ENCODE peak calls at places on chromosomes 13 and 19, in eight cellular contexts. One of them, this sample, is unnamed.

GRCh38 chr19:51546650-51547396 is 15.4 kb upstream of the SIGLEC6 start:
- DNase-seq in neuronal stem cell: no peak
- DNase-seq in Karpas-422: no peak
- DNase-seq in keratinocyte: no peak
- DNase-seq in H9: no peak
- DNase-seq in IMR-90: peak; percentile 9
- DNase-seq in endothelial cell of umbilical vein: peak; percentile 91
- DNase-seq in GM23338: no peak
- DNase-seq in this sample: peak; percentile 32

GRCh38 chr13:109547942-109548860 is 238.2 kb downstream of the IRS2 start:
- DNase-seq in neuronal stem cell: no peak
- DNase-seq in Karpas-422: no peak
- DNase-seq in keratinocyte: no peak
- DNase-seq in H9: no peak
- DNase-seq in IMR-90: no peak
- DNase-seq in endothelial cell of umbilical vein: no peak
- DNase-seq in GM23338: no peak
- DNase-seq in this sample: no peak

GRCh38 chr19:19524053-19524452 is 4.7 kb upstream of the YJEFN3 start:
- DNase-seq in neuronal stem cell: no peak
- DNase-seq in Karpas-422: peak; percentile 85
- DNase-seq in keratinocyte: no peak
- DNase-seq in H9: no peak
- DNase-seq in IMR-90: no peak
- DNase-seq in endothelial cell of umbilical vein: no peak
- DNase-seq in GM23338: no peak
- DNase-seq in this sample: no peak

GRCh38 chr13:48733739-48734329 is 80.1 kb downstream of the CYSLTR2 start:
- DNase-seq in neuronal stem cell: no peak
- DNase-seq in Karpas-422: no peak
- DNase-seq in keratinocyte: no peak
- DNase-seq in H9: no peak
- DNase-seq in IMR-90: no peak
- DNase-seq in endothelial cell of umbilical vein: no peak
- DNase-seq in GM23338: no peak
- DNase-seq in this sample: no peak

GRCh38 chr13:110312669-110313031 is 5.6 kb downstream of the COL4A2 start:
- DNase-seq in neuronal stem cell: no peak
- DNase-seq in Karpas-422: no peak
- DNase-seq in keratinocyte: peak; percentile 65
- DNase-seq in H9: peak; percentile 17
- DNase-seq in IMR-90: peak; percentile 93
- DNase-seq in endothelial cell of umbilical vein: no peak
- DNase-seq in GM23338: no peak
- DNase-seq in this sample: peak; percentile 97

GRCh38 chr19:6736169-6736916 is 1.0 kb downstream of the GPR108 start:
- DNase-seq in neuronal stem cell: peak; percentile 63
- DNase-seq in Karpas-422: peak; percentile 86
- DNase-seq in keratinocyte: peak; percentile 72
- DNase-seq in H9: peak; percentile 89
- DNase-seq in IMR-90: peak; percentile 87
- DNase-seq in endothelial cell of umbilical vein: peak; percentile 84
- DNase-seq in GM23338: peak; percentile 75
- DNase-seq in this sample: peak; percentile 89

GRCh38 chr19:49017666-49018351 is 918 bp upstream of the LHB start:
- DNase-seq in neuronal stem cell: no peak
- DNase-seq in Karpas-422: peak; percentile 75
- DNase-seq in keratinocyte: no peak
- DNase-seq in H9: peak; percentile 75
- DNase-seq in IMR-90: peak; percentile 45
- DNase-seq in endothelial cell of umbilical vein: peak; percentile 70
- DNase-seq in GM23338: peak; percentile 83
- DNase-seq in this sample: peak; percentile 47

GRCh38 chr19:16888629-16889371 is at the start of gene F2RL3:
- DNase-seq in neuronal stem cell: no peak
- DNase-seq in Karpas-422: no peak
- DNase-seq in keratinocyte: no peak
- DNase-seq in H9: no peak
- DNase-seq in IMR-90: peak; percentile 22
- DNase-seq in endothelial cell of umbilical vein: peak; percentile 73
- DNase-seq in GM23338: peak; percentile 39
- DNase-seq in this sample: no peak

GRCh38 chr19:39339636-39340035 is 2.6 kb upstream of the SAMD4B start:
- DNase-seq in neuronal stem cell: no peak
- DNase-seq in Karpas-422: no peak
- DNase-seq in keratinocyte: no peak
- DNase-seq in H9: no peak
- DNase-seq in IMR-90: no peak
- DNase-seq in endothelial cell of umbilical vein: no peak
- DNase-seq in GM23338: no peak
- DNase-seq in this sample: no peak

GRCh38 chr13:31807090-31807541 is 67.8 kb downstream of the RXFP2 start:
- DNase-seq in neuronal stem cell: no peak
- DNase-seq in Karpas-422: no peak
- DNase-seq in keratinocyte: peak; percentile 2
- DNase-seq in H9: no peak
- DNase-seq in IMR-90: no peak
- DNase-seq in endothelial cell of umbilical vein: no peak
- DNase-seq in GM23338: no peak
- DNase-seq in this sample: no peak

GRCh38 chr13:97231832-97232201 is 9.7 kb downstream of the MBNL2 start:
- DNase-seq in neuronal stem cell: no peak
- DNase-seq in Karpas-422: no peak
- DNase-seq in keratinocyte: no peak
- DNase-seq in H9: no peak
- DNase-seq in IMR-90: peak; percentile 81
- DNase-seq in endothelial cell of umbilical vein: no peak
- DNase-seq in GM23338: no peak
- DNase-seq in this sample: peak; percentile 86

GRCh38 chr19:16259385-16260159 is 61.9 kb downstream of the AP1M1 start:
- DNase-seq in neuronal stem cell: no peak
- DNase-seq in Karpas-422: peak; percentile 95
- DNase-seq in keratinocyte: no peak
- DNase-seq in H9: no peak
- DNase-seq in IMR-90: no peak
- DNase-seq in endothelial cell of umbilical vein: no peak
- DNase-seq in GM23338: no peak
- DNase-seq in this sample: no peak

GRCh38 chr13:99144306-99144705 is 56.3 kb upstream of the UBAC2 start:
- DNase-seq in neuronal stem cell: no peak
- DNase-seq in Karpas-422: no peak
- DNase-seq in keratinocyte: no peak
- DNase-seq in H9: no peak
- DNase-seq in IMR-90: no peak
- DNase-seq in endothelial cell of umbilical vein: no peak
- DNase-seq in GM23338: no peak
- DNase-seq in this sample: no peak

GRCh38 chr19:48969276-48970138 is 4.4 kb downstream of the FTL start:
- DNase-seq in neuronal stem cell: no peak
- DNase-seq in Karpas-422: peak; percentile 98
- DNase-seq in keratinocyte: no peak
- DNase-seq in H9: peak; percentile 63
- DNase-seq in IMR-90: no peak
- DNase-seq in endothelial cell of umbilical vein: no peak
- DNase-seq in GM23338: peak; percentile 77
- DNase-seq in this sample: no peak

GRCh38 chr19:35261356-35262100 is 7.2 kb upstream of the USF2 start:
- DNase-seq in neuronal stem cell: no peak
- DNase-seq in Karpas-422: no peak
- DNase-seq in keratinocyte: no peak
- DNase-seq in H9: peak; percentile 18
- DNase-seq in IMR-90: no peak
- DNase-seq in endothelial cell of umbilical vein: no peak
- DNase-seq in GM23338: no peak
- DNase-seq in this sample: no peak

GRCh38 chr13:79541426-79542049 is 60.6 kb downstream of the NDFIP2 start:
- DNase-seq in neuronal stem cell: peak; percentile 63
- DNase-seq in Karpas-422: peak; percentile 86
- DNase-seq in keratinocyte: no peak
- DNase-seq in H9: no peak
- DNase-seq in IMR-90: peak; percentile 73
- DNase-seq in endothelial cell of umbilical vein: peak; percentile 79
- DNase-seq in GM23338: peak; percentile 70
- DNase-seq in this sample: peak; percentile 53

GRCh38 chr19:13712767-13713201 is 51.5 kb upstream of the MRI1 start:
- DNase-seq in neuronal stem cell: no peak
- DNase-seq in Karpas-422: no peak
- DNase-seq in keratinocyte: no peak
- DNase-seq in H9: no peak
- DNase-seq in IMR-90: no peak
- DNase-seq in endothelial cell of umbilical vein: no peak
- DNase-seq in GM23338: no peak
- DNase-seq in this sample: peak; percentile 56

DNA sequence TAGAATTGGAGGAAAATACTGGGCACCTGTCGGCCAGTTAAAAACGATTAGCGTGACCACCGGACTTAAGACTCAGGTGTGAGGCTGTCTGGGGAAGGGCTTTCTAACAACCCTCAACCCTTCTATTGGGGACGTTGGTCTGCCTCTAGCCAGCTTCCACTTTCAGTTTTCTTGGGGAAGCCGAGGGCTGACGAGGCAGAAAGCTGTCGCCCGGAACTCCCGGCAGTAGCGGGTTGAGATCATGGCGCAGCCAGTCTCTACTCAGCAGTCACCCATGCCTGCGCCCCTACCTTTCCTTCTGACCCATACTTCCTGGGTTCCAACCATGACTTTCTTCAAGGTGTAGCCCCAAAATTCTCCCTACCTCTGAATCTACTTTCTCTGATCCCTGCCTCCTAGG is 1424.1 kb downstream of the SLITRK1 start:
- DNase-seq in neuronal stem cell: no peak
- DNase-seq in Karpas-422: no peak
- DNase-seq in keratinocyte: no peak
- DNase-seq in H9: no peak
- DNase-seq in IMR-90: no peak
- DNase-seq in endothelial cell of umbilical vein: no peak
- DNase-seq in GM23338: no peak
- DNase-seq in this sample: no peak
- H3K4me2 ChIP-seq in neuronal stem cell: no peak overlapping the region
- H3K4me2 ChIP-seq in Karpas-422: no peak overlapping the region
- H3K4me2 ChIP-seq in keratinocyte: no peak overlapping the region
- H3K4me2 ChIP-seq in H9: no peak overlapping the region
- H3K4me2 ChIP-seq in IMR-90: no peak overlapping the region
- H3K4me2 ChIP-seq in endothelial cell of umbilical vein: no peak overlapping the region
- H3K4me2 ChIP-seq in GM23338: no peak overlapping the region
- H3K4me2 ChIP-seq in this sample: no peak overlapping the region

DNA sequence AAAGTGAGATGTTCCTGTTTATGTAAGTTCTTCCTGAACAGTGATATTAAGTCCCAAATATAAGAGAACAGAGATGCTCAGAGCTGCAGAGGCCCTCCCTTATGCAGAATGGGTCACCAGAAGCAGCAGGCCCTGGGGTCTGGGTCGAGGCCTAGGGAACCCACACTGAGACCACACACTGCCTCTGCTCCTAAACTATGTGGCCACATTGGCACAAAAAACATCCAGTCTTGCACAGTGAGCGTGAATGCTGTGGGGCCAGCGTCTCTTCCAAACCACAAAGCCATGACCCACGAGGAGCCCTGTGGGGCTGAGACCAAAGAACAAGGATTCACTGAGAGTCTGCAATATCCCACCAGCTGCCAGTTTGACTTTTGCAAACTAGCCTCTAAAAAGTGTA is 23.6 kb downstream of the PROZ start:
- DNase-seq in neuronal stem cell: no peak
- DNase-seq in Karpas-422: no peak
- DNase-seq in keratinocyte: no peak
- DNase-seq in H9: no peak
- DNase-seq in IMR-90: no peak
- DNase-seq in endothelial cell of umbilical vein: no peak
- DNase-seq in GM23338: no peak
- DNase-seq in this sample: peak; percentile 47
- H3K27ac ChIP-seq in neuronal stem cell: no peak overlapping the region
- H3K27ac ChIP-seq in Karpas-422: no peak overlapping the region
- H3K27ac ChIP-seq in keratinocyte: no peak overlapping the region
- H3K27ac ChIP-seq in H9: no peak overlapping the region
- H3K27ac ChIP-seq in IMR-90: peak overlapping the region; percentile 63
- H3K27ac ChIP-seq in endothelial cell of umbilical vein: no peak overlapping the region
- H3K27ac ChIP-seq in GM23338: no peak overlapping the region
- H3K27ac ChIP-seq in this sample: peak overlapping the region; percentile 41

GRCh38 chr13:59867867-59868266 is 295.9 kb downstream of the DIAPH3 start:
- DNase-seq in neuronal stem cell: no peak
- DNase-seq in Karpas-422: no peak
- DNase-seq in keratinocyte: no peak
- DNase-seq in H9: no peak
- DNase-seq in IMR-90: no peak
- DNase-seq in endothelial cell of umbilical vein: no peak
- DNase-seq in GM23338: no peak
- DNase-seq in this sample: no peak
- H2AFZ ChIP-seq in neuronal stem cell: no peak overlapping the region
- H2AFZ ChIP-seq in Karpas-422: no peak overlapping the region
- H2AFZ ChIP-seq in keratinocyte: no peak overlapping the region
- H2AFZ ChIP-seq in H9: no peak overlapping the region
- H2AFZ ChIP-seq in IMR-90: no peak overlapping the region
- H2AFZ ChIP-seq in endothelial cell of umbilical vein: no peak overlapping the region
- H2AFZ ChIP-seq in GM23338: no peak overlapping the region
- H2AFZ ChIP-seq in this sample: peak overlapping the region; percentile 39

GRCh38 chr19:44772969-44773368 is 4.7 kb upstream of the CBLC start:
- DNase-seq in neuronal stem cell: no peak
- DNase-seq in Karpas-422: no peak
- DNase-seq in keratinocyte: no peak
- DNase-seq in H9: no peak
- DNase-seq in IMR-90: peak; percentile 46
- DNase-seq in endothelial cell of umbilical vein: no peak
- DNase-seq in GM23338: no peak
- DNase-seq in this sample: peak; percentile 74

GRCh38 chr19:44775676-44776240 is 1.9 kb upstream of the CBLC start:
- DNase-seq in neuronal stem cell: no peak
- DNase-seq in Karpas-422: no peak
- DNase-seq in keratinocyte: no peak
- DNase-seq in H9: no peak
- DNase-seq in IMR-90: no peak
- DNase-seq in endothelial cell of umbilical vein: no peak
- DNase-seq in GM23338: no peak
- DNase-seq in this sample: no peak

GRCh38 chr19:44776402-44777096 is 1.1 kb upstream of the CBLC start:
- DNase-seq in neuronal stem cell: no peak
- DNase-seq in Karpas-422: no peak
- DNase-seq in keratinocyte: peak; percentile 92
- DNase-seq in H9: peak; percentile 54
- DNase-seq in IMR-90: no peak
- DNase-seq in endothelial cell of umbilical vein: no peak
- DNase-seq in GM23338: peak; percentile 77
- DNase-seq in this sample: no peak

GRCh38 chr19:44777715-44778347 is at the start of gene CBLC:
- DNase-seq in neuronal stem cell: no peak
- DNase-seq in Karpas-422: no peak
- DNase-seq in keratinocyte: peak; percentile 94
- DNase-seq in H9: peak; percentile 97
- DNase-seq in IMR-90: no peak
- DNase-seq in endothelial cell of umbilical vein: no peak
- DNase-seq in GM23338: peak; percentile 99
- DNase-seq in this sample: no peak

DNA sequence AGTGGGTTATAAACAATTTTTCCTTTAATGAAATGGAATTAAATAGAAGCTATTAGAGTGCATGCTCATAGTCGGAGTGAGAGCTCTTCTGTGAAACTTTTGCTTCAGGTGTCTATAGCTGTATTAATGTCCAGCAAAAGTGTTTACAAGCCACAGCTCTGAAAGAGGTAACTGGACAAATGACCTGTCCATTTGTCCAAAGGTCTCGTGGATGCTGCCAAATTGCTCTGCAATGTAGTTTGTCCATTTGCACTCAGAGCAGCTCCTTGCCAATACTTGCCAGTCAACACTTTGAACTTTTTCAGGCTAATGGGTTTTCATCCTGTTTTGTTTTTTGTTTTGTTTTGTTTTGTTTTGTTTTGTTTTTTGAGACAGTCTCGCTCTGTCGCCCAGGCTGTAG is 3.1 kb upstream of the CBLC start:
- DNase-seq in neuronal stem cell: no peak
- DNase-seq in Karpas-422: no peak
- DNase-seq in keratinocyte: no peak
- DNase-seq in H9: no peak
- DNase-seq in IMR-90: no peak
- DNase-seq in endothelial cell of umbilical vein: no peak
- DNase-seq in GM23338: no peak
- DNase-seq in this sample: no peak
- H3K4me2 ChIP-seq in neuronal stem cell: no peak overlapping the region
- H3K4me2 ChIP-seq in Karpas-422: no peak overlapping the region
- H3K4me2 ChIP-seq in keratinocyte: peak overlapping the region; percentile 65
- H3K4me2 ChIP-seq in H9: no peak overlapping the region
- H3K4me2 ChIP-seq in IMR-90: peak overlapping the region; percentile 76
- H3K4me2 ChIP-seq in endothelial cell of umbilical vein: peak overlapping the region; percentile 12
- H3K4me2 ChIP-seq in GM23338: no peak overlapping the region
- H3K4me2 ChIP-seq in this sample: no peak overlapping the region